ENCODE peak calls at places on chromosomes 11 and 22, in seven cellular contexts. One of them, this sample, is unnamed. For H3K4me1, the result is how much of the 10 kb centered on the place peaks cover.

GRCh38 chr11:19428206-19429001 is 187.7 kb upstream of the E2F8 start:
- DNase-seq in SK-N-SH: no peak
- DNase-seq in HCT116: no peak
- DNase-seq in PC-9: no peak
- DNase-seq in spleen: no peak
- DNase-seq in PC-3: peak
- DNase-seq in CD4-positive, alpha-beta memory T cell: no peak
- DNase-seq in this sample: no peak

GRCh38 chr11:114179234-114179941 is 116.8 kb upstream of the NNMT start:
- DNase-seq in SK-N-SH: no peak
- DNase-seq in HCT116: no peak
- DNase-seq in PC-9: no peak
- DNase-seq in spleen: no peak
- DNase-seq in PC-3: no peak
- DNase-seq in CD4-positive, alpha-beta memory T cell: peak
- DNase-seq in this sample: peak

GRCh38 chr11:96132437-96132836 is 208.5 kb upstream of the MTMR2 start:
- DNase-seq in SK-N-SH: no peak
- DNase-seq in HCT116: no peak
- DNase-seq in PC-9: no peak
- DNase-seq in spleen: no peak
- DNase-seq in PC-3: peak
- DNase-seq in CD4-positive, alpha-beta memory T cell: no peak
- DNase-seq in this sample: no peak

GRCh38 chr22:40434101-40434500 is 63.7 kb downstream of the SGSM3 start:
- DNase-seq in SK-N-SH: no peak
- DNase-seq in HCT116: no peak
- DNase-seq in PC-9: no peak
- DNase-seq in spleen: no peak
- DNase-seq in PC-3: no peak
- DNase-seq in CD4-positive, alpha-beta memory T cell: no peak
- DNase-seq in this sample: no peak

GRCh38 chr11:118634435-118635236 is 27.2 kb downstream of the PHLDB1 start:
- DNase-seq in SK-N-SH: peak
- DNase-seq in HCT116: no peak
- DNase-seq in PC-9: no peak
- DNase-seq in spleen: no peak
- DNase-seq in PC-3: peak
- DNase-seq in CD4-positive, alpha-beta memory T cell: no peak
- DNase-seq in this sample: peak

GRCh38 chr11:117823941-117824420 is 563 bp downstream of the FXYD2 start:
- DNase-seq in SK-N-SH: no peak
- DNase-seq in HCT116: no peak
- DNase-seq in PC-9: no peak
- DNase-seq in spleen: peak
- DNase-seq in PC-3: no peak
- DNase-seq in CD4-positive, alpha-beta memory T cell: no peak
- DNase-seq in this sample: no peak

GRCh38 chr11:46003647-46004046 is 81.2 kb downstream of the LARGE2 start:
- DNase-seq in SK-N-SH: no peak
- DNase-seq in HCT116: no peak
- DNase-seq in PC-9: no peak
- DNase-seq in spleen: no peak
- DNase-seq in PC-3: peak
- DNase-seq in CD4-positive, alpha-beta memory T cell: no peak
- DNase-seq in this sample: no peak

GRCh38 chr11:68904458-68904847 is 762 bp downstream of the IGHMBP2 start:
- DNase-seq in SK-N-SH: peak
- DNase-seq in HCT116: no peak
- DNase-seq in PC-9: no peak
- DNase-seq in spleen: no peak
- DNase-seq in PC-3: no peak
- DNase-seq in CD4-positive, alpha-beta memory T cell: peak
- DNase-seq in this sample: peak

GRCh38 chr11:13776134-13776815 is 107.8 kb downstream of the FAR1 start:
- DNase-seq in SK-N-SH: no peak
- DNase-seq in HCT116: peak
- DNase-seq in PC-9: peak
- DNase-seq in spleen: no peak
- DNase-seq in PC-3: peak
- DNase-seq in CD4-positive, alpha-beta memory T cell: peak
- DNase-seq in this sample: no peak

GRCh38 chr11:17396598-17397310 is 8.3 kb upstream of the KCNJ11 start:
- DNase-seq in SK-N-SH: peak
- DNase-seq in HCT116: no peak
- DNase-seq in PC-9: no peak
- DNase-seq in spleen: peak
- DNase-seq in PC-3: no peak
- DNase-seq in CD4-positive, alpha-beta memory T cell: no peak
- DNase-seq in this sample: no peak

GRCh38 chr11:71454470-71455113 is 1.6 kb downstream of the NADSYN1 start:
- DNase-seq in SK-N-SH: no peak
- DNase-seq in HCT116: no peak
- DNase-seq in PC-9: peak
- DNase-seq in spleen: peak
- DNase-seq in PC-3: peak
- DNase-seq in CD4-positive, alpha-beta memory T cell: peak
- DNase-seq in this sample: no peak

GRCh38 chr11:69166186-69167115 is 10.7 kb downstream of the SMIM38 start:
- DNase-seq in SK-N-SH: peak
- DNase-seq in HCT116: peak
- DNase-seq in PC-9: peak
- DNase-seq in spleen: peak
- DNase-seq in PC-3: peak
- DNase-seq in CD4-positive, alpha-beta memory T cell: no peak
- DNase-seq in this sample: peak

DNA sequence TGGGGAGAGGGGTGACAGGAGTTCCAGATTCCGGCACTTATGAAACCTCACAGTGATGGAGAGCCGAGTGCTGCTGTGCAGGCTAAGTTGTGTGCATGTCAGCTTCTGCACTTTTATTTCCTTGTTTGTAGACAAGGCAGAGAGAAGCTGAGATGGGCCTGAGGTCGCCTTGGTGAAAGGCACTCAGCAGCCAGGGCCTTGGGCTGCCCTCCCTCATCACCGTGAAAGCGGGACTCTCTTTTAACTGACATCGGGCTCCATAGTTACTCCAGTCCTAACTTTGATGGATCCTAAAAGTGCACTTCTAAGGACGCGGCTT is 7.6 kb downstream of the CD81 start:
- DNase-seq in SK-N-SH: no peak
- DNase-seq in HCT116: no peak
- DNase-seq in PC-9: no peak
- DNase-seq in spleen: no peak
- DNase-seq in PC-3: no peak
- DNase-seq in CD4-positive, alpha-beta memory T cell: no peak
- DNase-seq in this sample: no peak
- H3K4me1 ChIP-seq in SK-N-SH: under half
- H3K4me1 ChIP-seq in HCT116: half or more
- H3K4me1 ChIP-seq in PC-9: under half
- H3K4me1 ChIP-seq in spleen: half or more
- H3K4me1 ChIP-seq in PC-3: under half
- H3K4me1 ChIP-seq in CD4-positive, alpha-beta memory T cell: half or more
- H3K4me1 ChIP-seq in this sample: under half

GRCh38 chr11:67410369-67410831 is 5.1 kb upstream of the CARNS1 start:
- DNase-seq in SK-N-SH: no peak
- DNase-seq in HCT116: no peak
- DNase-seq in PC-9: no peak
- DNase-seq in spleen: peak
- DNase-seq in PC-3: no peak
- DNase-seq in CD4-positive, alpha-beta memory T cell: no peak
- DNase-seq in this sample: no peak

GRCh38 chr11:67408437-67409200 is 4.7 kb downstream of the TBC1D10C start:
- DNase-seq in SK-N-SH: no peak
- DNase-seq in HCT116: no peak
- DNase-seq in PC-9: no peak
- DNase-seq in spleen: peak
- DNase-seq in PC-3: no peak
- DNase-seq in CD4-positive, alpha-beta memory T cell: no peak
- DNase-seq in this sample: no peak

GRCh38 chr11:67407700-67408163 is 3.8 kb downstream of the TBC1D10C start:
- DNase-seq in SK-N-SH: no peak
- DNase-seq in HCT116: no peak
- DNase-seq in PC-9: no peak
- DNase-seq in spleen: no peak
- DNase-seq in PC-3: no peak
- DNase-seq in CD4-positive, alpha-beta memory T cell: no peak
- DNase-seq in this sample: no peak

GRCh38 chr11:67409781-67410368 is 5.6 kb upstream of the CARNS1 start:
- DNase-seq in SK-N-SH: no peak
- DNase-seq in HCT116: peak
- DNase-seq in PC-9: no peak
- DNase-seq in spleen: peak
- DNase-seq in PC-3: peak
- DNase-seq in CD4-positive, alpha-beta memory T cell: no peak
- DNase-seq in this sample: no peak

GRCh38 chr11:67409261-67409666 is 5.4 kb downstream of the TBC1D10C start:
- DNase-seq in SK-N-SH: no peak
- DNase-seq in HCT116: no peak
- DNase-seq in PC-9: no peak
- DNase-seq in spleen: peak
- DNase-seq in PC-3: no peak
- DNase-seq in CD4-positive, alpha-beta memory T cell: peak
- DNase-seq in this sample: no peak
- H3K4me1 ChIP-seq in SK-N-SH: under half
- H3K4me1 ChIP-seq in HCT116: under half
- H3K4me1 ChIP-seq in PC-9: under half
- H3K4me1 ChIP-seq in spleen: under half
- H3K4me1 ChIP-seq in PC-3: under half
- H3K4me1 ChIP-seq in CD4-positive, alpha-beta memory T cell: half or more
- H3K4me1 ChIP-seq in this sample: under half

DNA sequence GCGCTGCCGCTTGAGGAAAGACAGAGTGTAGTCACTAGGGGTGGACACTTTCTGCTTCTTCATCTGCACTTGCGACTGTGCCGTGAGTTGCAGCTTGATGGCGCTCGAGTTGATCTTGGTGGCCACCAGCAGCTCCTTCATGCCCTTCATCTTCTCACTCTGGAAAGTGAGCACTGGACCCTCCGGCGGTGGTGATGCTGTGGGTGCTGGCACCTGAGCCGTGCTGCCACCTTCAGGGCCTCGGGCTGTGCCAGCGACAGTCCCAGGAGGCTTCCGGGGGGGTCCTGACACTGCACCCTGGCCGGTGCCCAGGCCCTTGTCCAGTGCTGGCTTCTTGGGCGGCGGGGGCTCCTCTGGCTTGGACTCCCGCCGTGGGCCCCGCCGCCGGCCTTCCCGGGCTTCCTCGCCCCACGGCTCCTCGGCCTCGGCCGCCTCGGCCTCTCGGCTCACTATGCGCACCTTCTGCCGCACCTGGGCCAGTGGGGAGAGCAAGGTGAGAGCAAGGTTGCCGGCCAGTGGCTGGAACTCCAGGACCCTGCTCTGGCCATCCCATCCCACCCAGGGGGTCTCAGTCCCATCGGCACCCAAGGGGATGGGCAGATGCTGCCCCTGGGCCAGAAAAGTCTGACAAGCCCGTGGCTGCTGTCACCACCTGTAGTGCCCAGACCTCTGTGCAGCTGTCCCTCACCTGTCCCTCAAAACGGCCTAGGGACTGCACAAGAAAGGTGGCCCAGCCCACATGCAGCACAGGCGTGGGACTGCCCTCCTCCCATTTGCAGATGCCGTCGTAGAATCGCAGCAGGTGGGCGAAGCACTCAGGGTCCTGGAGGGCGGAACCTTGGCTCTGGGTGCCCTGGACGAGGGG is 1.6 kb upstream of the MAP4K2 start:
- DNase-seq in SK-N-SH: no peak
- DNase-seq in HCT116: no peak
- DNase-seq in PC-9: no peak
- DNase-seq in spleen: peak
- DNase-seq in PC-3: no peak
- DNase-seq in CD4-positive, alpha-beta memory T cell: no peak
- DNase-seq in this sample: no peak
- H3K4me1 ChIP-seq in SK-N-SH: under half
- H3K4me1 ChIP-seq in HCT116: under half
- H3K4me1 ChIP-seq in PC-9: under half
- H3K4me1 ChIP-seq in spleen: under half
- H3K4me1 ChIP-seq in PC-3: under half
- H3K4me1 ChIP-seq in CD4-positive, alpha-beta memory T cell: under half
- H3K4me1 ChIP-seq in this sample: under half

GRCh38 chr22:37609240-37610152 is 862 bp downstream of the GGA1 start:
- DNase-seq in SK-N-SH: peak
- DNase-seq in HCT116: no peak
- DNase-seq in PC-9: no peak
- DNase-seq in spleen: no peak
- DNase-seq in PC-3: peak
- DNase-seq in CD4-positive, alpha-beta memory T cell: no peak
- DNase-seq in this sample: no peak
- H3K4me1 ChIP-seq in SK-N-SH: under half
- H3K4me1 ChIP-seq in HCT116: half or more
- H3K4me1 ChIP-seq in PC-9: under half
- H3K4me1 ChIP-seq in spleen: under half
- H3K4me1 ChIP-seq in PC-3: under half
- H3K4me1 ChIP-seq in CD4-positive, alpha-beta memory T cell: half or more
- H3K4me1 ChIP-seq in this sample: under half

DNA sequence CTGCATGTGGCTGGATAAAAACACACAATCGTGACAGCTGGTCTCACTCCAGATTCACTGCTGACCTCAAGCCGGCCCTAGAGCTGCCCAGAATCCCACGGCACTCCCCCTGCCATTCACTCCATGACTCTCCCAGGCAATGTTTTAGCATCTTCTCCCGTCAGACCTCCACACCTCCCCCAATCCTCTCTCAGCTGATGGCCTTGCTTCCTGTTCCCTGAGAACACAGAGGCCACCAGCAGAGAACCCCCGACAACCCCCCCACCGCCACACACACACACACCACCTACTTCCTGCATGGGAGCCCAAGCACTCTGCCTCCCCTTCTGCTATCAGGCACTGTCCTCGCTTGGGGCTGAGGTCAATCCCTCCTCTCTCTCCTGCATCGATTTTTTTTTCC is 9.3 kb downstream of the TNKS1BP1 start:
- DNase-seq in SK-N-SH: no peak
- DNase-seq in HCT116: no peak
- DNase-seq in PC-9: no peak
- DNase-seq in spleen: peak
- DNase-seq in PC-3: no peak
- DNase-seq in CD4-positive, alpha-beta memory T cell: no peak
- DNase-seq in this sample: no peak
- H3K4me1 ChIP-seq in SK-N-SH: under half
- H3K4me1 ChIP-seq in HCT116: under half
- H3K4me1 ChIP-seq in PC-9: under half
- H3K4me1 ChIP-seq in spleen: under half
- H3K4me1 ChIP-seq in PC-3: under half
- H3K4me1 ChIP-seq in CD4-positive, alpha-beta memory T cell: under half
- H3K4me1 ChIP-seq in this sample: under half

This sample was measured in cardiac muscle cell.